ENCODE peak calls at places on chromosomes 4 and X, in four cellular contexts. P is breast epithelium, X is AG04449, F is GM13977. E is an unnamed sample.
A peak's percentile ranks its signal among the peaks of the same experiment; 100 is the strongest.

GRCh38 chr4:155667538-155668511 is 1.2 kb downstream of the GUCY1A1 start:
- DNase-seq in P (no peak), X (no peak), F (peak; percentile 54), E (peak; percentile 53)

GRCh38 chr4:3168029-3168428 is 80.9 kb upstream of the MSANTD1 start:
- DNase-seq in P (no peak), X (no peak), F (no peak), E (no peak)

GRCh38 chr4:139552506-139552905 is 3.5 kb downstream of the SETD7 start:
- DNase-seq in P (no peak), X (no peak), F (no peak), E (no peak)

GRCh38 chrX:149628280-149628679 is 3.3 kb downstream of the TMEM185A start:
- DNase-seq in P (no peak), X (no peak), F (no peak), E (no peak)

GRCh38 chrX:151151668-151152267 is 24.6 kb upstream of the GPR50 start:
- DNase-seq in P (no peak), X (no peak), F (peak; percentile 36), E (peak; percentile 39)

GRCh38 chrX:115393271-115393670 is 103.8 kb downstream of the LUZP4 start:
- DNase-seq in P (no peak), X (no peak), F (no peak), E (no peak)

GRCh38 chrX:1933964-1934363 is 319.1 kb downstream of the ASMT start:
- DNase-seq in P (no peak), X (no peak), F (no peak), E (no peak)

GRCh38 chrX:17703201-17703600 is 34.1 kb upstream of the SCML1 start:
- DNase-seq in P (no peak), X (no peak), F (no peak), E (no peak)

GRCh38 chr4:187128971-187129370 is 405.3 kb upstream of the FAT1 start:
- DNase-seq in P (no peak), X (peak; percentile 54), F (no peak), E (no peak)

GRCh38 chr4:75723117-75723801 is 1.1 kb upstream of the USO1 start:
- DNase-seq in P (no peak), X (no peak), F (no peak), E (no peak)

GRCh38 chr4:53920116-53920515 is 144.3 kb downstream of the CHIC2 start:
- DNase-seq in P (no peak), X (no peak), F (no peak), E (no peak)

GRCh38 chrX:72475952-72476668 is 96.5 kb downstream of the HDAC8 start:
- DNase-seq in P (no peak), X (no peak), F (no peak), E (no peak)

GRCh38 chr4:26272654-26273307 is 48.0 kb upstream of the RBPJ start:
- DNase-seq in P (no peak), X (no peak), F (no peak), E (no peak)

GRCh38 chr4:1569461-1570151 is 114.5 kb downstream of the FAM53A start:
- DNase-seq in P (no peak), X (no peak), F (no peak), E (no peak)

GRCh38 chr4:17168571-17168970 is 270.1 kb upstream of the LDB2 start:
- DNase-seq in P (no peak), X (peak; percentile 49), F (no peak), E (no peak)

GRCh38 chr4:186021461-186022167 is 47.3 kb upstream of the TLR3 start:
- DNase-seq in P (no peak), X (no peak), F (peak; percentile 55), E (peak; percentile 74)

GRCh38 chr4:27357283-27357682 is 496.6 kb downstream of the STIM2 start:
- DNase-seq in P (no peak), X (no peak), F (no peak), E (no peak)

GRCh38 chr4:75907956-75908355 is 5.7 kb upstream of the PPEF2 start:
- DNase-seq in P (no peak), X (no peak), F (no peak), E (no peak)

GRCh38 chr4:81786063-81786763 is 314.5 kb upstream of the RASGEF1B start:
- DNase-seq in P (no peak), X (no peak), F (no peak), E (no peak)

GRCh38 chr4:14711259-14711658 is 291.0 kb upstream of the CPEB2 start:
- DNase-seq in P (no peak), X (no peak), F (no peak), E (no peak)

GRCh38 chr4:8260656-8261111 is 8.9 kb upstream of the HTRA3 start:
- DNase-seq in P (no peak), X (no peak), F (no peak), E (no peak)

GRCh38 chr4:116599859-116600258 is 485.5 kb downstream of the TRAM1L1 start:
- DNase-seq in P (no peak), X (no peak), F (no peak), E (peak; percentile 62)
- TF ChIP-seq CTCF in P (no peak), X (no peak), F (peak; percentile 55), E (peak; percentile 79)

DNA sequence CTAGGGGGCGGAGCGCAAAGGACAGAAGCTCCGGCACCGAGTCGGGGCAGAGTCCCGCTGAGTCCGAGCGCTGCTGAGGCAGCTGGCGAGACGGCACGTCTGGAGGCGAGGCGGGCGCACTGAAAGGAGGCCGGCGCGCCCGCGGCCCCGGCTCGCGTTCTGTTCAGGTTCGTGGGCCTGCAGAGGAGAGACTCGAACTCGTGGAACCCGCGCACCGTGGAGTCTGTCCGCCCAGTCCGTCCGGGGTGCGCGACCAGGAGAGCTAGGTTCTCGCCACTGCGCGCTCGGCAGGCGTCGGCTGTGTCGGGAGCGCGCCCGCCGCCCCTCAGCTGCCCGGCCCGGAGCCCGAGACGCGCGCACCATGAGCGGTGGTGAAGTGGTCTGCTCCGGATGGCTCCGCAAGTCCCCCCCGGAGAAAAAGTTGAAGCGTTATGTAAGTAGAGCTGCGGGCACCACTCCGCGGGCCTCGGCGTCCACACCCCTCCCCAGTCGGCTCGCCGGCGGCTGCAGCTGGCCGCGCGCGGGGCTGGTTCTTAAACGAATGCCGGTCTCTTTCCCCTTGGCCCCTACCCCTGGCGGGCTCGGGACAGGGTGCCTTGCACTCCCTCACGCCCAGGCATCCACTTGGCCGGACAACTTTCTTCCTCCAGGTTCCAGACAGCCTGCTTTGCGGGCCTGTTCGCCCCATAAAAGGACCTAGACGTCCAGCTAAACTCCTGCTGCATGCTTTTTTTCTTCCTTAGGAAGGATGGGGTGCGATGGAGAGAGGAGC is at the start of gene GAB1:
- DNase-seq in P (peak; percentile 62), X (no peak), F (peak; percentile 80), E (peak; percentile 86)
- TF ChIP-seq CTCF in P (no peak), X (peak; percentile 19), F (peak; percentile 11), E (peak; percentile 42)

GRCh38 chrX:42290608-42291007 is 367.3 kb upstream of the CASK start:
- DNase-seq in P (no peak), X (no peak), F (no peak), E (no peak)
- TF ChIP-seq CTCF in P (no peak), X (peak; percentile 5), F (no peak), E (peak; percentile 8)

DNA sequence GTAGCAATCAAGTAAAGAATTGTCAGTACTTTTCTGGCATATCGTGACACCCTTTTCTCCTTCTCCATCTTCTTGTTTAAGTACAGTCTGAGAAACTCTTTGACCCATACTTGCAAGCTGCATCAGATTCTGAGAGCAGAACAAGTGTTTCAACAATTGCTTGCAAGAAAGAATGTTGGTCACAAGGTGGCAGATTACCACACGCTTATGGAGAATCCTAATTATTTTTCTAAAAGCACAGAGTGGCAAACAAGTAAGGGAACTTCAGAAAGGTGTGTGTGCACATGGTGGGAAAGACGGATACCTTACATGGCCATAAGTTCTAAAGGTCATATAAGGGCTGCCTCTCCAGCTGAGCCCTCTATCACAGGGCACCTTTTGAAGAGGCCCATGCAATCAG is 136.4 kb upstream of the FGF13 start:
- DNase-seq in P (no peak), X (no peak), F (no peak), E (no peak)
- TF ChIP-seq CTCF in P (no peak), X (no peak), F (no peak), E (no peak)

DNA sequence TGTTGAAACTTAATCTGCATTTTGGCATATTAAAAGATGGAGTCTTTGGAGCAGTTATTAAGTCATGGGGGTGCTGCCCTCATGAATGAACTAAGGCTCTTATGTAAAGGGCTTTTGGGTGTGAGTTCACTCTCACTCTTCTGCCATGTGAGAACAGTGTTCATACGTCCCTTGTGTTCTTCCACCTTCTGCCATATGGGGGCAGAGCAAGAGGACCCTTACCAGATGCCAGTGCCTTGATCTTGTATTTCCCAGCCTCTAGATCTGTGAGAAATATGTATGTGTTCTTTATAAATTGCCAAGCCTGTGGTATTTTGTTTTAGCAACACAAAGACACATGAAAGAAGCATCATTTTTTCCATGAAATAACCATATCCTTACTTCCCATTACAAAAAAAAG is 213.9 kb downstream of the SPOCK3 start:
- DNase-seq in P (no peak), X (no peak), F (no peak), E (peak; percentile 61)
- TF ChIP-seq CTCF in P (no peak), X (peak; percentile 15), F (peak; percentile 41), E (peak; percentile 71)

GRCh38 chr4:98625920-98626319 is 32.5 kb downstream of the TSPAN5 start:
- DNase-seq in P (no peak), X (no peak), F (no peak), E (no peak)

GRCh38 chr4:98627477-98627876 is 30.9 kb downstream of the TSPAN5 start:
- DNase-seq in P (no peak), X (no peak), F (no peak), E (no peak)

GRCh38 chr4:98627883-98628282 is 30.5 kb downstream of the TSPAN5 start:
- DNase-seq in P (no peak), X (peak; percentile 41), F (no peak), E (no peak)

GRCh38 chr4:98625399-98625798 is 33.0 kb downstream of the TSPAN5 start:
- DNase-seq in P (no peak), X (no peak), F (no peak), E (no peak)

DNA sequence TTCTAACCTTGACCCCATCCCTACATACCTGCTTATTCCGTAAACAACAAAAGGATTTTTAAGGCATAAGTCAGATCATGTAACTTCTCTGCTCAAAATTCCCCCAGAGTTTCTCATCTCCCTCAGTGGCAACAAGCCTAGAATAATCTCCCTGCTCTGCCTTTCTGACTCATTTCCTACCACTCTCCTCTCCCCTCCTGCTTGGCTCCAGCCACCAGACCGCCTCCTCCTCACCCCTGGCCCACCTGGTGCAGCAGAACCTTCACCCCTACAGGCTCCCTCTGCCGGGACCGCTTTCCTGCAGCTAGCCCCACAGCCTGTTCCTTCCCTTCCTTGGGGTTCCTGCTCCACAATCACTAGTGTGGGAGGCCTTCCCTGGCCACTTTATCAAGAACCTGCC is 32.1 kb downstream of the TSPAN5 start:
- DNase-seq in P (no peak), X (peak; percentile 51), F (no peak), E (no peak)
- TF ChIP-seq CTCF in P (no peak), X (no peak), F (no peak), E (no peak)

GRCh38 chr4:72567821-72568620 is 1.0 kb downstream of the ADAMTS3 start:
- DNase-seq in P (peak; percentile 58), X (no peak), F (peak; percentile 54), E (peak; percentile 94)
- TF ChIP-seq CTCF in P (no peak), X (peak; percentile 7), F (no peak), E (peak; percentile 36)

GRCh38 chrX:32687379-32687778 is 524.0 kb downstream of the DMD start:
- DNase-seq in P (no peak), X (no peak), F (no peak), E (no peak)
- TF ChIP-seq CTCF in P (no peak), X (no peak), F (no peak), E (no peak)